ENCODE peak calls at places on chromosomes 4 and X, in five cellular contexts. J is hypothalamus, N is bronchial epithelial cell, F is activated T-cell treated with anti-CD3 and anti-CD28 coated beads for 48 hours, S is iris pigment epithelial cell. X is an unnamed sample.

GRCh38 chr4:78174931-78175330 is 117.8 kb downstream of the FRAS1 start:
- DNase-seq in S (no peak), N (no peak), F (no peak), J (no peak), X (no peak)

GRCh38 chr4:154998284-154998683 is 210.2 kb upstream of the NPY2R start:
- DNase-seq in N (no peak), F (no peak), J (no peak), S (peak; percentile 82), X (no peak)

GRCh38 chrX:70998402-70999027 is 67.6 kb upstream of the SLC7A3 start:
- DNase-seq in J (no peak), N (peak; percentile 88), F (no peak), S (peak; percentile 56), X (no peak)

GRCh38 chr4:56234098-56234497 is 153.2 kb downstream of the AASDH start:
- DNase-seq in F (no peak), J (no peak), N (no peak), S (no peak), X (no peak)

GRCh38 chrX:43862434-43862833 is 19.8 kb downstream of the MAOB start:
- DNase-seq in N (no peak), J (no peak), F (no peak), S (no peak), X (no peak)

GRCh38 chr4:123856689-123857545 is 460.3 kb downstream of the SPRY1 start:
- DNase-seq in S (peak; percentile 50), N (peak; percentile 38), F (no peak), J (no peak), X (peak; percentile 11)

GRCh38 chr4:176001171-176002006 is 64.3 kb upstream of the WDR17 start:
- DNase-seq in F (no peak), S (peak; percentile 21), J (peak; percentile 81), N (no peak), X (no peak)

GRCh38 chrX:68710870-68711576 is 63.6 kb downstream of the STARD8 start:
- DNase-seq in S (peak; percentile 41), F (no peak), N (peak; percentile 43), J (no peak), X (no peak)

GRCh38 chrX:50838820-50839600 is 25.0 kb upstream of the SHROOM4 start:
- DNase-seq in F (no peak), N (peak; percentile 64), J (no peak), S (peak; percentile 46), X (no peak)

GRCh38 chr4:7598939-7599790 is 164.4 kb upstream of the PSAPL1 start:
- DNase-seq in J (no peak), S (no peak), N (no peak), F (no peak), X (no peak)

GRCh38 chr4:69731826-69732225 is 28.6 kb downstream of the SULT1B1 start:
- DNase-seq in N (no peak), S (no peak), F (no peak), J (no peak), X (no peak)

GRCh38 chr4:48949518-48950207 is 36.4 kb upstream of the CWH43 start:
- DNase-seq in J (no peak), F (no peak), S (no peak), N (peak; percentile 96), X (no peak)

GRCh38 chrX:119186763-119187162 is 49.3 kb upstream of the PGRMC1 start:
- DNase-seq in J (no peak), N (no peak), F (no peak), S (no peak), X (no peak)

GRCh38 chr4:165207016-165207430 is 338 bp upstream of the KLHL2 start:
- DNase-seq in N (no peak), J (peak; percentile 43), S (no peak), F (peak; percentile 14), X (no peak)

GRCh38 chr4:107857741-107858140 is 33.0 kb downstream of the SGMS2 start:
- DNase-seq in S (no peak), F (no peak), N (no peak), J (no peak), X (no peak)